ENCODE peak calls at places on chromosomes 12 and 14, in eight cellular contexts. E, K, U, R, F, X, W and A are unnamed samples.

GRCh38 chr14:93976477-93977057 is at the start of gene ASB2:
- DNase-seq in X (no peak), E (no peak), W (no peak), U (no peak), F (no peak), K (no peak), R (peak), A (no peak)

GRCh38 chr12:115922952-115923564 is 354.4 kb downstream of the MED13L start:
- DNase-seq in K (peak), U (no peak), E (no peak), X (no peak), W (peak), R (peak), F (peak), A (no peak)

GRCh38 chr12:127832172-127832571 is 434.8 kb upstream of the TMEM132C start:
- DNase-seq in F (no peak), W (no peak), X (no peak), U (no peak), R (no peak), E (no peak), K (no peak), A (no peak)

GRCh38 chr12:28313631-28314030 is 123.4 kb downstream of the CCDC91 start:
- DNase-seq in W (peak), U (no peak), E (peak), K (peak), X (no peak), R (peak), F (peak), A (peak)

GRCh38 chr12:68510394-68510793 is 100.3 kb upstream of the RAP1B start:
- DNase-seq in K (no peak), X (no peak), F (peak), W (no peak), U (no peak), R (no peak), E (no peak), A (no peak)

GRCh38 chr12:42504049-42504448 is 85.5 kb downstream of the PRICKLE1 start:
- DNase-seq in R (peak), F (peak), X (no peak), W (peak), K (peak), E (no peak), U (no peak), A (no peak)

GRCh38 chr12:131788070-131788469 is 40.1 kb upstream of the MMP17 start:
- DNase-seq in E (no peak), X (no peak), K (no peak), W (no peak), U (no peak), R (no peak), F (no peak), A (no peak)

GRCh38 chr12:66059670-66060069 is 70.9 kb downstream of the LLPH start:
- DNase-seq in F (no peak), K (no peak), R (no peak), W (no peak), X (no peak), E (no peak), U (no peak), A (no peak)

GRCh38 chr12:11885261-11886038 is 185.3 kb upstream of the BCL2L14 start:
- DNase-seq in W (peak), K (peak), F (peak), U (no peak), R (peak), X (no peak), E (no peak), A (no peak)

GRCh38 chr14:54252072-54252730 is 144.6 kb upstream of the CDKN3 start:
- DNase-seq in R (peak), X (no peak), E (peak), K (peak), U (no peak), W (peak), F (peak), A (peak)

GRCh38 chr14:74616507-74616906 is 4.5 kb upstream of the LTBP2 start:
- DNase-seq in R (peak), W (peak), F (peak), E (no peak), X (no peak), U (no peak), K (peak), A (no peak)

GRCh38 chr12:109795023-109795422 is 38.2 kb downstream of the TRPV4 start:
- DNase-seq in R (peak), E (no peak), W (no peak), X (no peak), K (peak), F (peak), U (no peak), A (no peak)

GRCh38 chr12:98856897-98857540 is 211.9 kb downstream of the APAF1 start:
- DNase-seq in K (no peak), R (no peak), W (peak), F (no peak), E (no peak), U (peak), X (no peak), A (no peak)

GRCh38 chr12:107488666-107489065 is 196.9 kb upstream of the PWP1 start:
- DNase-seq in X (no peak), U (no peak), R (no peak), W (peak), E (no peak), F (peak), K (peak), A (peak)

GRCh38 chr14:101561145-101561896 is at the start of gene DIO3:
- DNase-seq in F (peak), X (peak), U (peak), W (no peak), E (no peak), K (no peak), R (peak), A (no peak)
- H3K4me3 ChIP-seq in F (no peak), X (peak), U (peak), W (no peak), E (no peak), K (no peak), R (no peak), A (no peak)

GRCh38 chr12:6612652-6613014 is 5.5 kb upstream of the CHD4 start:
- DNase-seq in X (no peak), U (no peak), R (no peak), F (no peak), E (no peak), K (no peak), W (no peak), A (no peak)
- H3K4me3 ChIP-seq in X (no peak), U (no peak), R (no peak), F (peak), E (no peak), K (no peak), W (no peak), A (no peak)

GRCh38 chr12:50520808-50521207 is 16.0 kb downstream of the DIP2B start:
- DNase-seq in R (no peak), X (no peak), K (no peak), E (no peak), U (no peak), F (peak), W (no peak), A (no peak)

GRCh38 chr12:50515587-50515986 is 10.8 kb downstream of the DIP2B start:
- DNase-seq in K (no peak), E (no peak), X (no peak), R (no peak), F (no peak), U (no peak), W (no peak), A (no peak)

GRCh38 chr12:50517456-50518048 is 12.8 kb downstream of the DIP2B start:
- DNase-seq in E (no peak), F (peak), R (peak), U (no peak), X (no peak), K (peak), W (peak), A (peak)

GRCh38 chr12:50520345-50520744 is 15.6 kb downstream of the DIP2B start:
- DNase-seq in X (no peak), E (no peak), F (no peak), R (no peak), K (no peak), W (no peak), U (no peak), A (no peak)

DNA sequence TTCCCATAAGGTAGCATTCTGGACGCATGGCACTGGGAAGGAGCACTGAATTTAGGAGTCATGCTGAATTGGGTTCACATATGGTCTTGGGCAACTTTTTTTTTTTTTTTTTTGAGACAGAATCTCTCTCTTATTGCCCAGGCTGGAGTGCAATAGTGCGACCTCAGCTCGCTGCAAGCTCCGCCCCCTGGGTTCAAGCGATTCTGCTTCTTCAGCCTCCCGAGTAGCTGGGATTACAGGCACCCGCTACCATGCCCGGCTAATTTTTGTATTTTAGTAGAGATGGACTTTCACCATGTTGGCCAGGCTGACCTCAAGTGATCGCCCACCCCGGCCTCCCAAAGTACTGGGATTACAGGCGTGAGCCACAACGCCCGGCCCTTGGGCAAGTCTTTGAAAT is 13.3 kb downstream of the DIP2B start:
- DNase-seq in R (no peak), U (no peak), W (no peak), F (no peak), K (no peak), X (peak), E (no peak), A (no peak)
- H3K4me3 ChIP-seq in R (no peak), U (no peak), W (no peak), F (no peak), K (no peak), X (peak), E (no peak), A (no peak)

DNA sequence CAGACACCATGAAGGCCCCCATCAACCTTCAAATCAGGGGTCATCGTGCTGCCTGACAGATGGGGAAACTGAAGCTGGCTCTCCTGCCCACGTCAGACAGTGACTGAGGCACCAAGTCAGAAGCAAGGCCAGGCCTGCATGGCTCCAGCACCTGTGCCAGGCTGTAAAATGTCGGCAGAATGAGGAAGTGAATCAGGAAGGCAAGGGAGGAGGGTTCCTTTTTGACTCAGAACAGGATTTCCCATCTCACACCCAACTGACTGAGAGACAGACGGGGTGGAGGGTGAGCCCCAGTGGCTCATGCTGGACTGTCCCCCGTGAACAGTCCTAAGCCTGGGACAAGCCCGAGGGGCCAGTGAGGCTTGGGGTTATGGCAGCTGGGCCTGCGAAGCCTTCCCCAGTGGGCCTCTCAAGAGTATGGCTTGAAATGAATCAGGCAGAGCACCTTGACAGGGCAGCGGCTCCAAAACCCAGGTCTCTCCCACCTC is 20.9 kb downstream of the SYNE3 start:
- DNase-seq in U (no peak), X (no peak), F (no peak), W (no peak), E (no peak), K (no peak), R (no peak), A (no peak)
- H3K4me3 ChIP-seq in U (no peak), X (no peak), F (no peak), W (no peak), E (no peak), K (no peak), R (no peak), A (no peak)

DNA sequence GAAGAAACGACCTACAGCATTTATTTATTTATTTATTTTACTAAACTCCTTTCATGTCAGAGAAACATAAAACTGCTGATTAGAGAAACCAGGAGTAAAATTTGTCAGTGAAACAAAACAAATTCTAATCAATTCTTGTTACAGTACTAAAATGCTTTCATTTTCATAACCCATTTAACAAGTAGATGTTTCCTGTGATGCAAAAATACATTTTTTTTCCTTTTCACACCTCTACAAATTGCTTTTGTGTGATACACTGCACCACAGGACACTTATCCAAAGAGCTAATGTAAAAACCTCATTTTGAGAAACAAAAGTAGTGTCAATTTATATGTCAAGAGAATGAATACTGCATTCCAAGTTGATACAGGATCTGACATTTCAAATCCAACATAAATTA is 155.1 kb downstream of the SYT1 start:
- DNase-seq in F (no peak), W (no peak), E (no peak), K (no peak), U (no peak), R (no peak), X (no peak), A (no peak)
- H3K4me3 ChIP-seq in F (no peak), W (no peak), E (no peak), K (no peak), U (no peak), R (no peak), X (no peak), A (no peak)

GRCh38 chr12:88969127-88969526 is 383.2 kb downstream of the DUSP6 start:
- DNase-seq in U (no peak), K (no peak), X (no peak), W (no peak), F (no peak), E (no peak), R (no peak), A (no peak)
- H3K4me3 ChIP-seq in U (no peak), K (no peak), X (no peak), W (no peak), F (no peak), E (no peak), R (no peak), A (no peak)

GRCh38 chr14:60537663-60538062 is 28.7 kb downstream of the SIX6 start:
- DNase-seq in R (no peak), E (no peak), W (no peak), U (no peak), K (no peak), F (no peak), X (no peak), A (no peak)

DNA sequence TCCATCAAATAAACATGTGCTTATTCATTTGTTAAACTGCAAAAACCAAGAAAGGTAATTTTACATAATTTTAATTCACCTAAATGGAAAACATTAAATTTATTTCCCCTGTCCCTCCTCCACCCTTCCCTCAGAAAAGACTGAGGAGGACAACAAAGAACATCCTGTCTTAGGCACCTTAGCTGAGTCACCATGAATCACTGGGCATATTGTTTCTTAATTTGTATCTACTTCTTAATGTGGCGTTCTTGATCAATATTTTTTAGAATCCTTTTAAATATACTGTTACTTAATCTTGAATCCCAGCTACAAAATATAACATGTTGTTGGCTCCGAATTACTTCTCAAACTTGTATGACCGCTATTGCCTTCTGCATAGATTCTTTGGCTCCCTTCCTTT is 23.5 kb downstream of the SIX6 start:
- DNase-seq in E (no peak), W (no peak), X (no peak), K (no peak), F (no peak), U (no peak), R (no peak), A (no peak)
- H3K4me3 ChIP-seq in E (no peak), W (no peak), X (no peak), K (no peak), F (no peak), U (no peak), R (no peak), A (no peak)

DNA sequence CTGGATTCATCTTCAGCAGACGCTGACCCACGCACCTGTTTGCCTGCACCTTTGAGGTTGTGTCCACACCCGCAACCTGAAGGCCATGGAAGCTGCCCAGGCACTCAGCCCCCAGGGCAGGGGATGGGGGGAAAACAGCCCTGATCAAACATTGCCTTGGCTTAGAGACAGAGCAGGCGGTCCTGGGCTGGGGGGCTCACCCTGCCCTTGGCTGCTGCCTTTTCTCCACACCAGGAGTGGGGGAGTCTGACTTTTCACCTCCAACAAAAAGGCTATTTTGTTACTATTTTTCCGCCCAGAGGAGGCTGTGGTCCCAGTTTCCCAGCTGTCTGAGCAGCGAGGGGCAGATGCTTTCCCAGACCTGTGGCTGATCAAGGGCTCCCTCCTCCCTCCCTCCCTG is 24.2 kb downstream of the BCL11B start:
- DNase-seq in U (no peak), W (no peak), E (no peak), F (no peak), K (no peak), R (no peak), X (peak), A (no peak)
- H3K4me3 ChIP-seq in U (no peak), W (no peak), E (no peak), F (no peak), K (no peak), R (no peak), X (no peak), A (no peak)